ENCODE peak calls at places on chromosomes 4 and X, in six cellular contexts. One of them, this sample, is unnamed. For H3K27me3, the result is how much of the 10 kb centered on the place peaks cover.

GRCh38 chr4:106444557-106444956 is 76.0 kb upstream of the GIMD1 start:
- DNase-seq in upper lobe of right lung: no peak
- DNase-seq in gastrocnemius medialis: no peak
- DNase-seq in IMR-90: no peak
- DNase-seq in heart left ventricle: no peak
- DNase-seq in CD8-positive, alpha-beta T cell: no peak
- DNase-seq in this sample: peak

GRCh38 chr4:41102360-41103092 is 111.8 kb downstream of the APBB2 start:
- DNase-seq in heart left ventricle: no peak
- DNase-seq in gastrocnemius medialis: no peak
- DNase-seq in upper lobe of right lung: no peak
- DNase-seq in CD8-positive, alpha-beta T cell: no peak
- DNase-seq in IMR-90: no peak
- DNase-seq in this sample: no peak

GRCh38 chrX:1075741-1076140 is 136.7 kb downstream of the CRLF2 start:
- DNase-seq in upper lobe of right lung: peak
- DNase-seq in heart left ventricle: no peak
- DNase-seq in gastrocnemius medialis: no peak
- DNase-seq in IMR-90: no peak
- DNase-seq in CD8-positive, alpha-beta T cell: no peak
- DNase-seq in this sample: no peak

GRCh38 chr4:102344520-102344954 is 745 bp downstream of the SLC39A8 start:
- DNase-seq in gastrocnemius medialis: no peak
- DNase-seq in upper lobe of right lung: peak
- DNase-seq in heart left ventricle: peak
- DNase-seq in IMR-90: no peak
- DNase-seq in CD8-positive, alpha-beta T cell: peak
- DNase-seq in this sample: no peak

GRCh38 chr4:1026115-1026514 is 14.7 kb downstream of the FGFRL1 start:
- DNase-seq in upper lobe of right lung: no peak
- DNase-seq in heart left ventricle: no peak
- DNase-seq in IMR-90: peak
- DNase-seq in gastrocnemius medialis: no peak
- DNase-seq in CD8-positive, alpha-beta T cell: no peak
- DNase-seq in this sample: no peak

GRCh38 chr4:163448541-163449203 is 24.9 kb downstream of the TKTL2 start:
- DNase-seq in CD8-positive, alpha-beta T cell: no peak
- DNase-seq in IMR-90: peak
- DNase-seq in gastrocnemius medialis: no peak
- DNase-seq in upper lobe of right lung: no peak
- DNase-seq in heart left ventricle: no peak
- DNase-seq in this sample: no peak

GRCh38 chr4:77047037-77047436 is 28.8 kb downstream of the CCNI start:
- DNase-seq in heart left ventricle: no peak
- DNase-seq in CD8-positive, alpha-beta T cell: no peak
- DNase-seq in upper lobe of right lung: no peak
- DNase-seq in IMR-90: peak
- DNase-seq in gastrocnemius medialis: no peak
- DNase-seq in this sample: no peak

GRCh38 chr4:141340458-141340857 is 119.8 kb downstream of the ZNF330 start:
- DNase-seq in CD8-positive, alpha-beta T cell: no peak
- DNase-seq in upper lobe of right lung: no peak
- DNase-seq in heart left ventricle: no peak
- DNase-seq in IMR-90: no peak
- DNase-seq in gastrocnemius medialis: no peak
- DNase-seq in this sample: no peak

GRCh38 chr4:182448281-182449151 is 205.3 kb downstream of the TENM3 start:
- DNase-seq in upper lobe of right lung: peak
- DNase-seq in IMR-90: peak
- DNase-seq in CD8-positive, alpha-beta T cell: peak
- DNase-seq in gastrocnemius medialis: peak
- DNase-seq in heart left ventricle: peak
- DNase-seq in this sample: peak

GRCh38 chr4:105558277-105558676 is 5.9 kb downstream of the ARHGEF38 start:
- DNase-seq in heart left ventricle: no peak
- DNase-seq in gastrocnemius medialis: no peak
- DNase-seq in CD8-positive, alpha-beta T cell: no peak
- DNase-seq in IMR-90: no peak
- DNase-seq in upper lobe of right lung: no peak
- DNase-seq in this sample: no peak

GRCh38 chr4:99894998-99895397 is 771 bp upstream of the LAMTOR3 start:
- DNase-seq in CD8-positive, alpha-beta T cell: no peak
- DNase-seq in IMR-90: no peak
- DNase-seq in upper lobe of right lung: no peak
- DNase-seq in heart left ventricle: no peak
- DNase-seq in gastrocnemius medialis: no peak
- DNase-seq in this sample: no peak

GRCh38 chrX:11998944-11999343 is 139.3 kb upstream of the FRMPD4 start:
- DNase-seq in gastrocnemius medialis: no peak
- DNase-seq in heart left ventricle: no peak
- DNase-seq in upper lobe of right lung: no peak
- DNase-seq in CD8-positive, alpha-beta T cell: no peak
- DNase-seq in IMR-90: no peak
- DNase-seq in this sample: no peak

GRCh38 chrX:10450229-10450958 is 170.0 kb downstream of the MID1 start:
- DNase-seq in upper lobe of right lung: no peak
- DNase-seq in CD8-positive, alpha-beta T cell: no peak
- DNase-seq in IMR-90: peak
- DNase-seq in gastrocnemius medialis: no peak
- DNase-seq in heart left ventricle: no peak
- DNase-seq in this sample: peak

GRCh38 chr4:39204543-39204942 is 22.2 kb downstream of the WDR19 start:
- DNase-seq in upper lobe of right lung: no peak
- DNase-seq in gastrocnemius medialis: no peak
- DNase-seq in IMR-90: no peak
- DNase-seq in CD8-positive, alpha-beta T cell: no peak
- DNase-seq in heart left ventricle: no peak
- DNase-seq in this sample: no peak

GRCh38 chr4:186724048-186724860 is 598 bp upstream of the FAT1 start:
- DNase-seq in IMR-90: peak
- DNase-seq in CD8-positive, alpha-beta T cell: no peak
- DNase-seq in gastrocnemius medialis: no peak
- DNase-seq in upper lobe of right lung: peak
- DNase-seq in heart left ventricle: peak
- DNase-seq in this sample: no peak

GRCh38 chr4:144579411-144580020 is 66.4 kb upstream of the HHIP start:
- DNase-seq in IMR-90: peak
- DNase-seq in CD8-positive, alpha-beta T cell: no peak
- DNase-seq in upper lobe of right lung: no peak
- DNase-seq in gastrocnemius medialis: no peak
- DNase-seq in heart left ventricle: no peak
- DNase-seq in this sample: no peak

GRCh38 chr4:187286536-187286935 is 562.9 kb upstream of the FAT1 start:
- DNase-seq in IMR-90: peak
- DNase-seq in CD8-positive, alpha-beta T cell: no peak
- DNase-seq in upper lobe of right lung: no peak
- DNase-seq in heart left ventricle: no peak
- DNase-seq in gastrocnemius medialis: no peak
- DNase-seq in this sample: no peak

GRCh38 chr4:153733751-153734448 is 25.9 kb downstream of the RNF175 start:
- DNase-seq in heart left ventricle: no peak
- DNase-seq in IMR-90: no peak
- DNase-seq in upper lobe of right lung: no peak
- DNase-seq in gastrocnemius medialis: no peak
- DNase-seq in CD8-positive, alpha-beta T cell: no peak
- DNase-seq in this sample: no peak

GRCh38 chr4:149321438-149321837 is 494.2 kb downstream of the IQCM start:
- DNase-seq in heart left ventricle: no peak
- DNase-seq in CD8-positive, alpha-beta T cell: no peak
- DNase-seq in gastrocnemius medialis: no peak
- DNase-seq in IMR-90: no peak
- DNase-seq in upper lobe of right lung: no peak
- DNase-seq in this sample: no peak

GRCh38 chr4:121034010-121034409 is 38.3 kb downstream of the NDNF start:
- DNase-seq in upper lobe of right lung: no peak
- DNase-seq in IMR-90: no peak
- DNase-seq in heart left ventricle: no peak
- DNase-seq in gastrocnemius medialis: peak
- DNase-seq in CD8-positive, alpha-beta T cell: no peak
- DNase-seq in this sample: peak

DNA sequence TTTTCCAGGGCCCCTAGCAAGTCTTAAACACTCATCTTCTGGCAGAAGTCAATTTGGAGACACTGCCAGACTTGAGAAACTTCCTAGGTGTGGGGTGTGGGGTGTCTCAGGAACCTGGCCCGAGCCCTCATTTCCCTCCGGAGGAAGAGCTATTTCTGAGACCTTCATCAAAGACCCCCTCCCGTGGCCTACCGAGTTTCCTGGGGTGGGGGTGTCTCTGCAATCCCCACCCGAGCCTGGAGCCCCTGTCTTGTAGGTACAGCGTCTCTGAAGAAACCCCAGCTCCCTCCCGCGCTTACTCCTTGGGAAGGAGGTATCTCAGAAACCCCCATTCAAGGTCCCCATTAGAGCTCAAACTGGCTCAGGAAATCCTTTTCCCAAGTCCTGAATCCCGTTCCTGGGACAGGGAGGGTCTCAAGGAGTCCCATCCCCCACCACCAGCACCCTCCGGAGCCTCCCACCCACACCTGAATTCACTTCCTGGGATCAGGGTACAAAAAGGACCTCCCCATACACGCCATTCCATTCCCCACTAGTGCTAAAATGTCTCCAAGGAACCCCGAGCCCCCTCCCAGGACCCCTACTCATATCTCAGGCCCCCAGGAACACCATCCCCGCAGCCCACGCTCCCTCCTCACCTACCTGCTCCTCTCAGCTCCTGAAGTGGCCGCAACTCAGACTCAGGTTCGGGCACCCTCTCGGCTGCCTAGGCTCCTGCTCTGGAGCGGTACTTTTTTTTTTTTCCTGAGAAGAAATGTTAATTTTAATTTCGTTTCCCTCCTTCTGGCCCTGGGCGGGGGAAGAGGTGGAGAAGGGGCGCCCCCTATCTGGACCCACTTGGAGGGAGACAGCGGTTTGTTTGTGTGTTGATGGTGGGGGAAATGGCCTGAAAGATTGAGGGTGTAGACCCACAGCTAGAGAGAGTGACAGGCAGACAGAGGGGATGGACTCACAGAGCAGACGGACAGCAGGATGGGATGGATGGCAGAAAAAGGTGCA is 1.1 kb downstream of the SLC38A5 start:
- DNase-seq in heart left ventricle: no peak
- DNase-seq in gastrocnemius medialis: no peak
- DNase-seq in upper lobe of right lung: no peak
- DNase-seq in IMR-90: no peak
- DNase-seq in CD8-positive, alpha-beta T cell: peak
- DNase-seq in this sample: no peak
- TF ChIP-seq CTCF in heart left ventricle: peak
- TF ChIP-seq CTCF in gastrocnemius medialis: no peak
- TF ChIP-seq CTCF in upper lobe of right lung: peak
- TF ChIP-seq CTCF in IMR-90: no peak
- TF ChIP-seq CTCF in CD8-positive, alpha-beta T cell: no peak
- TF ChIP-seq CTCF in this sample: no peak

DNA sequence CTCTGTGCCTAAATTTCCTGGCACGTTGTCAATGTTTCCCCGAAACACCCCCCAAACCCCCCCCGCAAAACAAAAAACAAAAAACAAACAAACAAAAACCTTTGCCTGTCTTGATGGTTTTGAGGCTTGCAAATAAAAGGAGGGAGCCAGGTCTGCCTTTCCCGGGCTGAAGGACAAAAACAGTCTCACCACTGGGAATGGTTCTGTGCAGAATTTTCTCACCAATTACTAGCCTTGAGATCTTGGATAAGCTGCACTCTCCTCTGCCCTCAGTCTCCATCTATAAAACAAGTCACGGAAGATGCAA is 15.5 kb downstream of the NKX3-2 start:
- DNase-seq in CD8-positive, alpha-beta T cell: no peak
- DNase-seq in upper lobe of right lung: no peak
- DNase-seq in gastrocnemius medialis: no peak
- DNase-seq in IMR-90: no peak
- DNase-seq in heart left ventricle: no peak
- DNase-seq in this sample: no peak
- H3K27me3 ChIP-seq in CD8-positive, alpha-beta T cell: under half
- H3K27me3 ChIP-seq in upper lobe of right lung: half or more
- H3K27me3 ChIP-seq in gastrocnemius medialis: half or more
- H3K27me3 ChIP-seq in IMR-90: half or more
- H3K27me3 ChIP-seq in heart left ventricle: half or more
- H3K27me3 ChIP-seq in this sample: half or more

DNA sequence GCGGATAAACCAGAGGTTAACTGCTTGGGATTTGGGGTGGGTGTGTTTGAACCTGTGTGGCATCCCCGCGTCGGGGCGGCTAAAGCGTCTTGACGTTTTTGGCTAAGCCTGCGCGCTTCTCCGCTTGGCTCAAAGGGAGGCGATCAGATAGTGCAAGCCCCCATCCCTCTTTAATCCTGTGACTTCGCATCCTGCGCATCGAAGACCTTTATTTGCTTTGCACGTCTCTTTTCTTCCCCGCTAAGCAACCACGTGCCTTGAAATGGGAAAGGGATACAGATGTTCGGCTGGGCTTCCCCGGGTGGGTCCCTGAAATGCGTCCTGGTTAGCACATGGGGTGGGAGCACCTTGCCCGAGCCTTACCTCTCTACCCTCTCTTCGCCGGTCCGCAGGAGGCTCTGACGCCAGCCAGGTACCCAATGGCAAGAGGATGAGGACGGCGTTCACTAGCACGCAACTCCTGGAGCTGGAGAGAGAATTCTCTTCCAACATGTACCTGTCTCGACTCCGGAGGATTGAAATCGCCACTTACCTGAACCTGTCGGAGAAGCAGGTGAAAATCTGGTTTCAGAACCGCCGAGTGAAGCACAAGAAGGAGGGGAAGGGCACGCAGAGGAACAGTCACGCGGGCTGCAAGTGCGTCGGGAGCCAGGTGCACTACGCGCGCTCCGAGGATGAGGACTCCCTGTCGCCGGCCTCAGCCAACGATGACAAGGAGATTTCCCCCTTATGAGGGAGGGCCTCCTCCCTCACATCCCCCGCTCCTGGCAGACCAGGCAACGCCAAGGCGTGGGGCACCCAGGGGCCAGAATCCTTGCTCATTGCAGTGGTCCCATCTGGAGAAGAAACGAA is 1.5 kb downstream of the GSX2 start:
- DNase-seq in IMR-90: no peak
- DNase-seq in gastrocnemius medialis: no peak
- DNase-seq in heart left ventricle: no peak
- DNase-seq in upper lobe of right lung: no peak
- DNase-seq in CD8-positive, alpha-beta T cell: no peak
- DNase-seq in this sample: no peak
- H3K4me3 ChIP-seq in IMR-90: peak
- H3K4me3 ChIP-seq in gastrocnemius medialis: peak
- H3K4me3 ChIP-seq in heart left ventricle: peak
- H3K4me3 ChIP-seq in upper lobe of right lung: peak
- H3K4me3 ChIP-seq in CD8-positive, alpha-beta T cell: peak
- H3K4me3 ChIP-seq in this sample: peak

DNA sequence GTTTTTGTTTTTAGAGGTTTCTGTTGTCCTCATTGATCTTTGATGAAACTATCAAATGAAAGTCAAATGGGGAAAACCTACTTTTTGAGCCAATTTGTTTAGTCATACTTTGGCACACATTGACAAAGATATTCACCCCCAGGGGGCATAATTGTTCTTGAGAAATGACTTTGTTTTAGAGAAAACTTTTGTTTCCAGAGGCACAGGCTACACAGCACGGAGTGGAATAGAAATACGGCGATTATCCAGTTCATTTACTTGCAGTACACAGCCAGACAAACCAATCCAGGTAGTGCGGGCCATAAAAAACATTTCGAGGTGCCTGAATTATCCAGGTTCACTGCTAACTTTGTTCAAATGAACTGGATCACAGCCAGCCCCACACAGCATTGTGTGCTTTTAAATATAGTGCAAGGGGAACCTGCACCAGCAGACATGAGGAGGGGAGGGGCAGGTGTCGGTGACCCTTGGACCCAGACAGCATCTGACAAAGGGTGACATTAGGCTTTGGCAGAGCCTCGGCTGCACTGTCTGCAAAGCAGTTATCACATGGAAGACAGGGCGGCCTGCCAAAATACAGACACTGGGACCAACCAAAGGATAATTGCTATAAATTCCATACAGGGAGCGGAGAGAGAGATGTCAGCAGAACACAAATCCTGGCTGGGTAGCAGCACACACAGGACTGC is 179.6 kb upstream of the NOCT start:
- DNase-seq in CD8-positive, alpha-beta T cell: no peak
- DNase-seq in gastrocnemius medialis: no peak
- DNase-seq in upper lobe of right lung: no peak
- DNase-seq in heart left ventricle: peak
- DNase-seq in IMR-90: peak
- DNase-seq in this sample: no peak
- TF ChIP-seq CTCF in CD8-positive, alpha-beta T cell: no peak
- TF ChIP-seq CTCF in gastrocnemius medialis: peak
- TF ChIP-seq CTCF in upper lobe of right lung: no peak
- TF ChIP-seq CTCF in heart left ventricle: no peak
- TF ChIP-seq CTCF in IMR-90: peak
- TF ChIP-seq CTCF in this sample: no peak